ENCODE peak calls at places on chromosomes 13 and 19, in six cellular contexts. One of them, this sample, is unnamed.

GRCh38 chr13:95530178-95530577 is 22.3 kb upstream of the CLDN10 start:
- DNase-seq in CD4-positive, alpha-beta memory T cell: no peak
- DNase-seq in aorta: peak
- DNase-seq in transverse colon: no peak
- DNase-seq in heart right ventricle: no peak
- DNase-seq in substantia nigra: no peak
- DNase-seq in this sample: peak

GRCh38 chr19:38255759-38256052 is 468 bp downstream of the PPP1R14A start:
- DNase-seq in aorta: no peak
- DNase-seq in heart right ventricle: no peak
- DNase-seq in transverse colon: no peak
- DNase-seq in substantia nigra: no peak
- DNase-seq in CD4-positive, alpha-beta memory T cell: no peak
- DNase-seq in this sample: no peak

GRCh38 chr13:27744861-27745260 is 47.4 kb upstream of the GSX1 start:
- DNase-seq in substantia nigra: no peak
- DNase-seq in transverse colon: no peak
- DNase-seq in aorta: no peak
- DNase-seq in heart right ventricle: no peak
- DNase-seq in CD4-positive, alpha-beta memory T cell: no peak
- DNase-seq in this sample: no peak

GRCh38 chr19:17863520-17864182 is 3.9 kb downstream of the RPL18A start:
- DNase-seq in heart right ventricle: no peak
- DNase-seq in CD4-positive, alpha-beta memory T cell: no peak
- DNase-seq in transverse colon: no peak
- DNase-seq in substantia nigra: no peak
- DNase-seq in aorta: no peak
- DNase-seq in this sample: no peak

GRCh38 chr13:30429721-30430694 is 7.7 kb downstream of the UBE2L5 start:
- DNase-seq in CD4-positive, alpha-beta memory T cell: no peak
- DNase-seq in transverse colon: no peak
- DNase-seq in substantia nigra: no peak
- DNase-seq in aorta: no peak
- DNase-seq in heart right ventricle: no peak
- DNase-seq in this sample: peak

GRCh38 chr13:97002581-97002980 is 8.3 kb upstream of the OXGR1 start:
- DNase-seq in aorta: no peak
- DNase-seq in CD4-positive, alpha-beta memory T cell: no peak
- DNase-seq in substantia nigra: no peak
- DNase-seq in transverse colon: no peak
- DNase-seq in heart right ventricle: no peak
- DNase-seq in this sample: peak

GRCh38 chr19:4639531-4640246 is 373 bp downstream of the TNFAIP8L1 start:
- DNase-seq in CD4-positive, alpha-beta memory T cell: peak
- DNase-seq in heart right ventricle: peak
- DNase-seq in aorta: peak
- DNase-seq in transverse colon: peak
- DNase-seq in substantia nigra: no peak
- DNase-seq in this sample: no peak

GRCh38 chr19:13012690-13013608 is 17.7 kb downstream of the NFIX start:
- DNase-seq in heart right ventricle: no peak
- DNase-seq in transverse colon: peak
- DNase-seq in CD4-positive, alpha-beta memory T cell: peak
- DNase-seq in aorta: peak
- DNase-seq in substantia nigra: no peak
- DNase-seq in this sample: no peak

GRCh38 chr19:13094771-13095392 is 7.8 kb downstream of the LYL1 start:
- DNase-seq in aorta: peak
- DNase-seq in substantia nigra: no peak
- DNase-seq in transverse colon: no peak
- DNase-seq in CD4-positive, alpha-beta memory T cell: no peak
- DNase-seq in heart right ventricle: no peak
- DNase-seq in this sample: no peak

GRCh38 chr13:102443234-102443633 is 41.4 kb upstream of the FGF14 start:
- DNase-seq in heart right ventricle: no peak
- DNase-seq in transverse colon: no peak
- DNase-seq in substantia nigra: no peak
- DNase-seq in CD4-positive, alpha-beta memory T cell: no peak
- DNase-seq in aorta: no peak
- DNase-seq in this sample: no peak

GRCh38 chr19:42423462-42424344 is 3.5 kb downstream of the LIPE start:
- DNase-seq in CD4-positive, alpha-beta memory T cell: peak
- DNase-seq in heart right ventricle: peak
- DNase-seq in transverse colon: peak
- DNase-seq in aorta: peak
- DNase-seq in substantia nigra: peak
- DNase-seq in this sample: peak
- H3K27ac ChIP-seq in CD4-positive, alpha-beta memory T cell: peak
- H3K27ac ChIP-seq in heart right ventricle: peak
- H3K27ac ChIP-seq in transverse colon: peak
- H3K27ac ChIP-seq in aorta: no peak
- H3K27ac ChIP-seq in substantia nigra: peak
- H3K27ac ChIP-seq in this sample: no peak

GRCh38 chr19:55549500-55550320 is 4.4 kb upstream of the SBK3 start:
- DNase-seq in transverse colon: peak
- DNase-seq in CD4-positive, alpha-beta memory T cell: no peak
- DNase-seq in aorta: no peak
- DNase-seq in substantia nigra: no peak
- DNase-seq in heart right ventricle: no peak
- DNase-seq in this sample: peak
- H3K27ac ChIP-seq in transverse colon: peak
- H3K27ac ChIP-seq in CD4-positive, alpha-beta memory T cell: no peak
- H3K27ac ChIP-seq in aorta: no peak
- H3K27ac ChIP-seq in substantia nigra: no peak
- H3K27ac ChIP-seq in heart right ventricle: peak
- H3K27ac ChIP-seq in this sample: peak

GRCh38 chr19:15430526-15431120 is 11.8 kb upstream of the AKAP8L start:
- DNase-seq in CD4-positive, alpha-beta memory T cell: no peak
- DNase-seq in transverse colon: no peak
- DNase-seq in heart right ventricle: no peak
- DNase-seq in substantia nigra: no peak
- DNase-seq in aorta: no peak
- DNase-seq in this sample: no peak

GRCh38 chr19:15432629-15433518 is 14.1 kb upstream of the AKAP8L start:
- DNase-seq in substantia nigra: peak
- DNase-seq in CD4-positive, alpha-beta memory T cell: peak
- DNase-seq in aorta: peak
- DNase-seq in transverse colon: peak
- DNase-seq in heart right ventricle: peak
- DNase-seq in this sample: peak

GRCh38 chr19:15432018-15432494 is 13.3 kb upstream of the AKAP8L start:
- DNase-seq in CD4-positive, alpha-beta memory T cell: no peak
- DNase-seq in heart right ventricle: no peak
- DNase-seq in aorta: no peak
- DNase-seq in transverse colon: no peak
- DNase-seq in substantia nigra: no peak
- DNase-seq in this sample: no peak

GRCh38 chr19:15429825-15430467 is 11.2 kb upstream of the AKAP8L start:
- DNase-seq in CD4-positive, alpha-beta memory T cell: no peak
- DNase-seq in substantia nigra: no peak
- DNase-seq in aorta: no peak
- DNase-seq in transverse colon: no peak
- DNase-seq in heart right ventricle: no peak
- DNase-seq in this sample: no peak

DNA sequence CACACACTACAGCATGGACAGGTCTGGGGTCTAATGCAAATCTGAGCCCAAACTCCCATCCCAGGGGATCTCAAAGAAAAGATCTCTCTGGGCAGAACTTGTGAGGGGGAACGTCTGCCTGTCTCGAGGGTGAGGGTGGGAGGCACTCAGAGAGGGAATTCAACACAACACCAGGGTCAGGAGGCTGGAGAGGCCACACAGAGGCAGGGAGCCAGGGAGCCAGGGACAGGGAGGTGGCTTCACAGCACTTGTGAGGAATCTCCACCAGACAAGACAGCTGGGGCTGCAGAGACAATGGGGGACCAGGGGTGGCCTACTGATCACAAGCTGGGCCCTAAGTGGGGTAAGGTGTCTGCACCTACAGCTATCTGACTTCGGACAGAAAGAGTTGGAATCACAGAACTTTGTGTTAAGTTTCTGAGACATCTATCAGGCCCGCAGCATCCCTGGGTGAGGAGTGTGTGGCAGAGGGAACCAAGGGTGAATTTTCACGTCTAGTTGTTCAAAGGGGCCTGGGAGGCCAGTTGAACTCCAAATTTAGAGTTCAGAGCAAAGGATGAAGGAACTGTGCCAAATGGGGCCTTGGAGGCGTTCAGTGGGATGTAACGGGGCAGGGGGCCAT is 12.7 kb upstream of the AKAP8L start:
- DNase-seq in transverse colon: no peak
- DNase-seq in substantia nigra: no peak
- DNase-seq in aorta: no peak
- DNase-seq in CD4-positive, alpha-beta memory T cell: no peak
- DNase-seq in heart right ventricle: no peak
- DNase-seq in this sample: no peak
- H3K27ac ChIP-seq in transverse colon: peak
- H3K27ac ChIP-seq in substantia nigra: peak
- H3K27ac ChIP-seq in aorta: no peak
- H3K27ac ChIP-seq in CD4-positive, alpha-beta memory T cell: peak
- H3K27ac ChIP-seq in heart right ventricle: peak
- H3K27ac ChIP-seq in this sample: no peak

GRCh38 chr19:27750697-27751391 is 1462.1 kb downstream of the UQCRFS1 start:
- DNase-seq in substantia nigra: no peak
- DNase-seq in aorta: no peak
- DNase-seq in CD4-positive, alpha-beta memory T cell: no peak
- DNase-seq in transverse colon: no peak
- DNase-seq in heart right ventricle: no peak
- DNase-seq in this sample: no peak

GRCh38 chr19:27748551-27749152 is 1464.3 kb downstream of the UQCRFS1 start:
- DNase-seq in CD4-positive, alpha-beta memory T cell: no peak
- DNase-seq in aorta: no peak
- DNase-seq in substantia nigra: no peak
- DNase-seq in transverse colon: no peak
- DNase-seq in heart right ventricle: no peak
- DNase-seq in this sample: no peak

GRCh38 chr19:27752530-27753184 is 1460.3 kb downstream of the UQCRFS1 start:
- DNase-seq in aorta: no peak
- DNase-seq in transverse colon: no peak
- DNase-seq in heart right ventricle: no peak
- DNase-seq in substantia nigra: no peak
- DNase-seq in CD4-positive, alpha-beta memory T cell: no peak
- DNase-seq in this sample: no peak

GRCh38 chr19:27754700-27755099 is 1458.3 kb downstream of the UQCRFS1 start:
- DNase-seq in substantia nigra: no peak
- DNase-seq in transverse colon: no peak
- DNase-seq in aorta: no peak
- DNase-seq in CD4-positive, alpha-beta memory T cell: no peak
- DNase-seq in heart right ventricle: no peak
- DNase-seq in this sample: no peak

DNA sequence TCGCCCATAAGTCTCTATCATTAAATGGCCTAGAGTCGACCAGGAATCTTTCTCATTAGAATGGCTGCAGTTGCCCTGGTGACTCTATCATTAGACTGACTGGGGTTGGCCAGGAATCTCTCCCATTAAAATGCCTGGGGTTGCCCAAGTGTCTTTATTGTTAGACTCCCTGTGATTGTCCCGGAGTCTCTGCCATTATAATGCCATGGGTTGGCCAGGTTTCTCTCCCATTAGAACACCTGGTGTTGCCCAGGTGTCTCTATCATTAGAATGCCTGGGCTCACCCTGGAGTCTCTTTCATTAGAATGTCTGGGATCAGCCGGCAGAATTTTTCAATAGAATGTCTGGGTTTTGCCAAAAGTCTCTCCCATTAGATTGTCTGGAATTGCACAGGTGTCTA is 1459.3 kb downstream of the UQCRFS1 start:
- DNase-seq in heart right ventricle: no peak
- DNase-seq in transverse colon: no peak
- DNase-seq in substantia nigra: no peak
- DNase-seq in aorta: no peak
- DNase-seq in CD4-positive, alpha-beta memory T cell: no peak
- DNase-seq in this sample: no peak
- H3K27ac ChIP-seq in heart right ventricle: no peak
- H3K27ac ChIP-seq in transverse colon: no peak
- H3K27ac ChIP-seq in substantia nigra: no peak
- H3K27ac ChIP-seq in aorta: no peak
- H3K27ac ChIP-seq in CD4-positive, alpha-beta memory T cell: no peak
- H3K27ac ChIP-seq in this sample: no peak

GRCh38 chr19:663682-664117 is 686 bp upstream of the RNF126 start:
- DNase-seq in CD4-positive, alpha-beta memory T cell: no peak
- DNase-seq in aorta: no peak
- DNase-seq in heart right ventricle: no peak
- DNase-seq in substantia nigra: peak
- DNase-seq in transverse colon: no peak
- DNase-seq in this sample: no peak
- H3K27ac ChIP-seq in CD4-positive, alpha-beta memory T cell: peak
- H3K27ac ChIP-seq in aorta: no peak
- H3K27ac ChIP-seq in heart right ventricle: peak
- H3K27ac ChIP-seq in substantia nigra: peak
- H3K27ac ChIP-seq in transverse colon: peak
- H3K27ac ChIP-seq in this sample: peak

GRCh38 chr19:29525901-29526729 is at the start of gene VSTM2B:
- DNase-seq in substantia nigra: no peak
- DNase-seq in heart right ventricle: no peak
- DNase-seq in transverse colon: no peak
- DNase-seq in aorta: no peak
- DNase-seq in CD4-positive, alpha-beta memory T cell: no peak
- DNase-seq in this sample: no peak
- H3K27ac ChIP-seq in substantia nigra: peak
- H3K27ac ChIP-seq in heart right ventricle: no peak
- H3K27ac ChIP-seq in transverse colon: no peak
- H3K27ac ChIP-seq in aorta: no peak
- H3K27ac ChIP-seq in CD4-positive, alpha-beta memory T cell: no peak
- H3K27ac ChIP-seq in this sample: no peak

DNA sequence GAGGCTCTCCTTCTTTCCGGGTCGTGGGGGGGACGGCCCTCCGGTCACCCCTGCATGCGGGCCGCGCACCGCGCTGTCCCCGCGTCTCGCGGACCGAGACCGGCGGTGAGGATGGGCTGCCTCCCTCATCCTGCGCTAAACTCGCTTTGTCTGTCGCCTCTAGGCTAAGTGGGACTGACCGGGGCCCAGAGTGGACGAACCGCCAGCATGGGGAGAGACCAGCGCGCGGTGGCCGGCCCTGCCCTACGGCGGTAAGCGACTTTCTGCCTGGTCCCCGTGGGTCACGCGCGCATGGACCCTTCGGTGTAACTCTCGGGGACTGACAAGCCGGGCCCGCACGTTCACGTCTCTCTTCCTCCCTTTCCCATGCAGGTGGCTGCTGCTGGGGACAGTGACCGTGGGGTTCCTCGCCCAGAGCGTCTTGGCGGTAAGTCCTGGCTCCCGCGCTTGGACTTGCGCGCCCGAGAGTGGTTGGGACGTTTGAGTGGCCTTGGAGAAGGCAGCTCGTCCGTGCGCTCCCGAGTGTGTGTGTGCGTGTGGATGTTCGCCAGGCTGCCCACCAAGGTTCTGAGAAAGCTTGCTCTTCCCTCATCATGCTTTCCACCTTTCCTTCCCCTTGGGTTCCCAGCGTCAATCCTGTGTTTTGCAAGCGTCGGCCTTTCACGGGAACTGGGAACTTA is 753 bp downstream of the COL4A2 start:
- DNase-seq in substantia nigra: no peak
- DNase-seq in transverse colon: no peak
- DNase-seq in CD4-positive, alpha-beta memory T cell: no peak
- DNase-seq in aorta: no peak
- DNase-seq in heart right ventricle: no peak
- DNase-seq in this sample: no peak
- H3K27ac ChIP-seq in substantia nigra: no peak
- H3K27ac ChIP-seq in transverse colon: peak
- H3K27ac ChIP-seq in CD4-positive, alpha-beta memory T cell: no peak
- H3K27ac ChIP-seq in aorta: peak
- H3K27ac ChIP-seq in heart right ventricle: peak
- H3K27ac ChIP-seq in this sample: peak